ENCODE peak calls at places on chromosomes 3 and 15, in ten cellular contexts. Q is HFF-Myc; X is effector memory CD4-positive, alpha-beta T cell; R is upper lobe of left lung; F is adrenal gland; S is fibroblast of pulmonary artery; N is IMR-90; L is A549; V is fibroblast of mammary gland; Y is GM23338. C is an unnamed sample.

GRCh38 chr15:58788056-58788710 is 17.1 kb downstream of the MINDY2 start:
- DNase-seq in S (no peak), N (peak), Q (no peak), X (no peak), R (no peak), Y (no peak), L (no peak), F (no peak), V (no peak), C (no peak)

GRCh38 chr3:117217837-117218236 is 508.3 kb downstream of the TUSC7 start:
- DNase-seq in R (no peak), X (no peak), N (no peak), S (no peak), L (no peak), F (no peak), Y (peak), V (no peak), Q (no peak), C (no peak)

GRCh38 chr3:195247086-195247862 is 23.7 kb downstream of the XXYLT1 start:
- DNase-seq in N (no peak), L (no peak), Q (no peak), R (peak), Y (no peak), V (no peak), X (no peak), F (no peak), S (no peak), C (no peak)

GRCh38 chr3:179247289-179248020 is 3.5 kb downstream of the KCNMB3 start:
- DNase-seq in R (no peak), N (no peak), Y (no peak), L (no peak), X (no peak), Q (no peak), S (peak), V (no peak), F (no peak), C (no peak)

GRCh38 chr15:90315276-90315982 is 36.7 kb upstream of the ZNF774 start:
- DNase-seq in S (peak), X (no peak), R (no peak), F (peak), Q (peak), V (peak), Y (no peak), L (peak), N (peak), C (peak)

GRCh38 chr3:106204160-106204868 is 335.5 kb upstream of the CBLB start:
- DNase-seq in L (no peak), X (no peak), V (no peak), S (no peak), N (peak), R (no peak), Y (no peak), F (no peak), Q (no peak), C (peak)

GRCh38 chr15:55791576-55792400 is 48.8 kb upstream of the PRTG start:
- DNase-seq in S (peak), Q (no peak), V (peak), N (peak), R (no peak), X (no peak), L (peak), Y (no peak), F (no peak), C (peak)

GRCh38 chr15:67144609-67145306 is 79.4 kb downstream of the SMAD3 start:
- DNase-seq in X (no peak), L (no peak), Q (no peak), S (peak), N (peak), V (peak), F (no peak), Y (peak), R (no peak), C (peak)

GRCh38 chr3:177516130-177517011 is 319.1 kb upstream of the TBL1XR1 start:
- DNase-seq in F (peak), N (peak), Q (peak), X (no peak), V (peak), Y (peak), S (peak), L (no peak), R (peak), C (no peak)

GRCh38 chr3:127177226-127177625 is 15.7 kb upstream of the PRR23E start:
- DNase-seq in N (no peak), V (peak), X (no peak), Q (no peak), R (no peak), Y (no peak), L (peak), S (peak), F (no peak), C (peak)

GRCh38 chr3:128824132-128824850 is 55.1 kb upstream of the ACAD9 start:
- DNase-seq in V (no peak), Y (no peak), N (no peak), S (no peak), R (no peak), Q (no peak), X (no peak), F (no peak), L (no peak), C (no peak)

GRCh38 chr15:42123546-42123945 is 29.2 kb upstream of the PLA2G4D start:
- DNase-seq in N (no peak), L (no peak), Q (no peak), V (no peak), F (no peak), R (no peak), Y (no peak), X (no peak), S (no peak), C (no peak)

GRCh38 chr3:116951610-116952009 is 242.0 kb downstream of the TUSC7 start:
- DNase-seq in S (peak), L (no peak), Q (no peak), R (no peak), V (no peak), Y (no peak), N (peak), X (no peak), F (no peak), C (no peak)

GRCh38 chr3:98350082-98350481 is 3.6 kb upstream of the OR5K4 start:
- DNase-seq in L (no peak), X (no peak), R (no peak), N (no peak), S (no peak), V (no peak), Y (no peak), F (no peak), Q (no peak), C (no peak)

GRCh38 chr15:62771234-62771633 is 271.3 kb upstream of the TPM1 start:
- DNase-seq in N (no peak), R (no peak), S (no peak), Q (no peak), X (no peak), V (no peak), L (no peak), F (no peak), Y (no peak), C (no peak)

GRCh38 chr3:46908294-46908985 is 30.9 kb downstream of the PTH1R start:
- DNase-seq in F (no peak), R (peak), N (peak), Y (no peak), V (peak), S (peak), Q (no peak), L (no peak), X (no peak), C (peak)

GRCh38 chr3:149388001-149388435 is 10.6 kb upstream of the TM4SF1 start:
- DNase-seq in R (no peak), N (peak), F (no peak), S (peak), V (peak), Y (no peak), Q (no peak), L (peak), X (no peak), C (peak)

GRCh38 chr15:38862104-38862503 is 297.5 kb upstream of the RASGRP1 start:
- DNase-seq in R (no peak), V (no peak), S (no peak), Y (no peak), N (no peak), X (no peak), Q (no peak), L (no peak), F (no peak), C (no peak)

GRCh38 chr3:131762981-131763380 is 260.2 kb upstream of the MRPL3 start:
- DNase-seq in Y (no peak), Q (no peak), V (peak), F (no peak), N (no peak), X (no peak), S (no peak), R (no peak), L (no peak), C (no peak)

GRCh38 chr15:91954211-91954804 is 100.8 kb downstream of the SLCO3A1 start:
- DNase-seq in X (no peak), Y (no peak), V (no peak), L (no peak), S (no peak), R (peak), F (no peak), N (no peak), Q (no peak), C (peak)

GRCh38 chr3:50649451-50649931 is 25.2 kb upstream of the DOCK3 start:
- DNase-seq in Q (no peak), X (no peak), V (no peak), N (no peak), Y (no peak), R (no peak), F (peak), S (no peak), L (no peak), C (no peak)

DNA sequence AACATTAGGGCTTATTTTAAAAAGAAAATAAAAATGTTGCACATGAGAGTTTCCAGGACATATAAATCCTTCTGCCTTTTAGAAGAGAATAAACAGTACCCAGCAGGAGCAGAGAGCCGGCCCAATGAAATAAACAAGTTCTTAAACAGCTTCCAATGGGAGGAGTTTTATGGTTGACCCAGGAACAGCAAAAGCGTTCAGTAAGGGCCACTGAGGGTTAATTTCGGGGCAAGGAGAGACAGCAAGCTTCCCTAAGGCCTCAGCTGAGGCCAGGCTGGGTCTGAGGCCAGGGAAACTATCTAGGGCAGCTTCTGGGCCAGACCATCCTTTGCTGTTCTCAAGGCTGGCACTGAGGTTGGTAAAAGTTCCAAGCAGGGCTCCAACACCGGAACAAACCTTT is 3.4 kb downstream of the PDZRN3 start:
- DNase-seq in Y (no peak), V (no peak), F (no peak), S (no peak), N (no peak), L (no peak), Q (no peak), X (no peak), R (no peak), C (no peak)
- H3K4me3 ChIP-seq in Y (no peak), V (peak), F (peak), S (no peak), N (peak), L (no peak), Q (peak), X (no peak), R (peak), C (no peak)

GRCh38 chr3:124530916-124531315 is 199.3 kb upstream of the UMPS start:
- DNase-seq in V (no peak), N (no peak), X (no peak), Q (no peak), R (no peak), Y (no peak), S (no peak), L (no peak), F (no peak), C (peak)
- H3K4me3 ChIP-seq in V (no peak), N (no peak), X (no peak), Q (no peak), R (no peak), Y (no peak), S (no peak), L (no peak), F (no peak), C (no peak)

GRCh38 chr3:187736418-187736871 is 8.8 kb downstream of the BCL6 start:
- DNase-seq in S (peak), N (peak), L (peak), F (peak), V (peak), R (no peak), X (no peak), Q (no peak), Y (peak), C (peak)

GRCh38 chr3:187735837-187736236 is 9.4 kb downstream of the BCL6 start:
- DNase-seq in N (no peak), X (no peak), Q (no peak), S (no peak), L (no peak), R (no peak), V (no peak), Y (no peak), F (peak), C (no peak)

GRCh38 chr3:187734841-187735240 is 10.4 kb downstream of the BCL6 start:
- DNase-seq in R (no peak), L (no peak), Y (no peak), X (no peak), V (no peak), Q (no peak), N (no peak), F (no peak), S (no peak), C (no peak)

GRCh38 chr3:187733371-187733770 is 11.9 kb downstream of the BCL6 start:
- DNase-seq in X (no peak), L (no peak), V (no peak), Y (no peak), S (no peak), Q (no peak), R (no peak), N (no peak), F (no peak), C (no peak)

DNA sequence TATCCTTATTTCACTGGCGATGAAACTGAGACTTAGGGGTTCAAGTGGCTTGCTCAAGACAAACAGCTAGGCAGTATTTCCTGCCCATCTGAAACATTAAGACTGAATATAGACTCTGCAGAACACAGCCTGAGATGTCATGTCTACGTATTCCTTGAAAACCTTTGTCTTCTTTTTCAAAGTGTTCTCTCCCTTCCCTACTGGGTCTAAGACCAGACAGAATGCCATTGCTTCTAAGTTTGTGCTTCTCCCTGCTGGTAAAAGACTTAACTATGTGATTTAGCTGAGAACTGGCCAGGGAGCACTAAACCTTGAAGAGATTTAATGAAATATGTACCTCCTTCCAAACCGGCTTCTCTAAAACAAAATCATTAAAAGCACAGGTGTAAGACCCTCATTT is 9.9 kb downstream of the BCL6 start:
- DNase-seq in N (no peak), F (no peak), Q (no peak), S (no peak), V (no peak), L (no peak), R (no peak), Y (no peak), X (no peak), C (no peak)
- H3K4me3 ChIP-seq in N (no peak), F (peak), Q (no peak), S (no peak), V (no peak), L (no peak), R (no peak), Y (no peak), X (no peak), C (no peak)

GRCh38 chr3:104519468-104519867 is 847.2 kb upstream of the ALCAM start:
- DNase-seq in R (no peak), L (no peak), V (no peak), Y (peak), S (no peak), N (no peak), X (no peak), F (no peak), Q (no peak), C (no peak)
- H3K4me3 ChIP-seq in R (no peak), L (no peak), V (no peak), Y (peak), S (no peak), N (no peak), X (no peak), F (no peak), Q (no peak), C (no peak)

GRCh38 chr3:152192936-152193672 is 75.6 kb upstream of the MBNL1 start:
- DNase-seq in S (no peak), R (no peak), Q (no peak), Y (no peak), V (no peak), L (no peak), N (no peak), X (no peak), F (no peak), C (no peak)
- H3K4me3 ChIP-seq in S (no peak), R (no peak), Q (no peak), Y (no peak), V (no peak), L (peak), N (no peak), X (peak), F (peak), C (no peak)

GRCh38 chr3:63966007-63966406 is 53.8 kb upstream of the SCAANT1 start:
- DNase-seq in Y (no peak), S (no peak), F (no peak), V (no peak), X (no peak), Q (no peak), N (no peak), R (no peak), L (no peak), C (no peak)

GRCh38 chr3:63966871-63967270 is 54.7 kb upstream of the SCAANT1 start:
- DNase-seq in V (no peak), F (no peak), N (no peak), L (no peak), S (no peak), R (no peak), X (no peak), Y (no peak), Q (no peak), C (peak)

GRCh38 chr3:63968612-63969350 is 54.5 kb downstream of the PSMD6 start:
- DNase-seq in N (peak), Q (no peak), V (no peak), Y (no peak), L (no peak), F (no peak), R (no peak), S (no peak), X (no peak), C (peak)

GRCh38 chr3:63969866-63970265 is 53.4 kb downstream of the PSMD6 start:
- DNase-seq in N (no peak), L (no peak), S (no peak), Y (no peak), F (no peak), Q (no peak), X (no peak), V (no peak), R (no peak), C (no peak)

GRCh38 chr3:63967675-63968611 is 55.4 kb downstream of the PSMD6 start:
- DNase-seq in N (peak), F (peak), Q (no peak), S (peak), V (peak), X (peak), L (no peak), R (no peak), Y (no peak), C (peak)
- H3K4me3 ChIP-seq in N (no peak), F (peak), Q (no peak), S (peak), V (no peak), X (peak), L (peak), R (peak), Y (peak), C (peak)

GRCh38 chr3:133825969-133826727 is 20.5 kb downstream of the SRPRB start:
- DNase-seq in Y (no peak), F (no peak), Q (no peak), L (no peak), V (no peak), N (no peak), R (no peak), X (no peak), S (no peak), C (no peak)

GRCh38 chr3:133820129-133820528 is 14.5 kb downstream of the SRPRB start:
- DNase-seq in F (no peak), Q (no peak), Y (no peak), R (no peak), S (no peak), V (no peak), N (no peak), L (no peak), X (no peak), C (peak)

GRCh38 chr3:133824961-133825485 is 19.4 kb downstream of the SRPRB start:
- DNase-seq in S (no peak), R (no peak), Y (no peak), N (no peak), F (no peak), X (no peak), Q (no peak), L (no peak), V (no peak), C (no peak)

GRCh38 chr3:133820889-133821675 is 15.5 kb downstream of the SRPRB start:
- DNase-seq in Y (no peak), L (no peak), V (no peak), Q (no peak), S (no peak), N (no peak), F (no peak), R (no peak), X (no peak), C (no peak)

GRCh38 chr3:133821767-133822638 is 16.4 kb downstream of the SRPRB start:
- DNase-seq in Q (peak), N (peak), V (peak), F (peak), R (no peak), S (peak), Y (peak), X (no peak), L (no peak), C (peak)
- H3K4me3 ChIP-seq in Q (no peak), N (no peak), V (no peak), F (no peak), R (no peak), S (no peak), Y (no peak), X (no peak), L (no peak), C (no peak)